ENCODE peak calls at places on chromosomes 11 and 22, in four cellular contexts. Z is CD8-positive, alpha-beta memory T cell; V is A549; W is IMR-90. E is an unnamed sample.

GRCh38 chr22:32331236-32331917 is 26.3 kb upstream of the RFPL3 start:
- DNase-seq in Z (no peak), V (no peak), W (no peak), E (no peak)

GRCh38 chr22:32518351-32518750 is 43.7 kb downstream of the FBXO7 start:
- DNase-seq in Z (no peak), V (no peak), W (no peak), E (no peak)

GRCh38 chr11:36167729-36168128 is 121.5 kb downstream of the COMMD9 start:
- DNase-seq in Z (no peak), V (no peak), W (no peak), E (no peak)

GRCh38 chr11:104564921-104565580 is 333.2 kb downstream of the CASP12 start:
- DNase-seq in Z (no peak), V (no peak), W (no peak), E (no peak)

GRCh38 chr11:70871881-70872280 is 380.5 kb downstream of the SHANK2 start:
- DNase-seq in Z (no peak), V (no peak), W (peak), E (no peak)

GRCh38 chr11:94602430-94603372 is 35.5 kb downstream of the PIWIL4 start:
- DNase-seq in Z (no peak), V (peak), W (peak), E (no peak)

GRCh38 chr11:34151166-34151565 is 45.7 kb downstream of the NAT10 start:
- DNase-seq in Z (peak), V (no peak), W (no peak), E (no peak)

GRCh38 chr11:71298761-71299181 is 46.4 kb upstream of the SHANK2 start:
- DNase-seq in Z (no peak), V (peak), W (no peak), E (no peak)

GRCh38 chr22:25354456-25354855 is 135.0 kb downstream of the CRYBB2 start:
- DNase-seq in Z (no peak), V (no peak), W (no peak), E (no peak)

GRCh38 chr11:5225480-5225871 is 1.4 kb downstream of the HBB start:
- DNase-seq in Z (no peak), V (no peak), W (no peak), E (no peak)

GRCh38 chr11:127639916-127640315 is 639.3 kb upstream of the KIRREL3 start:
- DNase-seq in Z (no peak), V (no peak), W (peak), E (no peak)

GRCh38 chr22:23246982-23247766 is 66.9 kb downstream of the BCR start:
- DNase-seq in Z (no peak), V (no peak), W (no peak), E (no peak)

GRCh38 chr11:129853508-129854228 is 38.0 kb downstream of the TMEM45B start:
- DNase-seq in Z (peak), V (peak), W (peak), E (no peak)

GRCh38 chr22:24563246-24563645 is 7.4 kb downstream of the SNRPD3 start:
- DNase-seq in Z (no peak), V (no peak), W (no peak), E (no peak)

GRCh38 chr22:49170053-49170452 is 657.6 kb downstream of the BRD1 start:
- DNase-seq in Z (peak), V (no peak), W (no peak), E (no peak)

GRCh38 chr11:64152841-64153691 is 12.8 kb downstream of the MACROD1 start:
- DNase-seq in Z (peak), V (peak), W (peak), E (no peak)

GRCh38 chr22:43101306-43101705 is 9.2 kb upstream of the BIK start:
- DNase-seq in Z (no peak), V (no peak), W (no peak), E (no peak)

GRCh38 chr11:62508336-62509058 is 38.1 kb downstream of the AHNAK start:
- DNase-seq in Z (no peak), V (peak), W (peak), E (peak)

GRCh38 chr11:76783901-76784813 is 1.0 kb downstream of the TSKU start:
- DNase-seq in Z (peak), V (peak), W (peak), E (no peak)

GRCh38 chr11:69491071-69492031 is 9.9 kb downstream of the LINC01488 start:
- DNase-seq in Z (peak), V (no peak), W (no peak), E (no peak)

GRCh38 chr11:11865449-11865848 is 23.7 kb downstream of the USP47 start:
- DNase-seq in Z (no peak), V (no peak), W (no peak), E (no peak)

GRCh38 chr11:119218141-119218878 is 12.2 kb downstream of the CBL start:
- DNase-seq in Z (no peak), V (peak), W (peak), E (no peak)

GRCh38 chr11:44911031-44911814 is 39.5 kb downstream of the TP53I11 start:
- DNase-seq in Z (peak), V (peak), W (peak), E (peak)

GRCh38 chr11:44066732-44067131 is 662 bp downstream of the ACCS start:
- DNase-seq in Z (no peak), V (peak), W (peak), E (no peak)

GRCh38 chr22:38109391-38110000 is 988 bp downstream of the BAIAP2L2 start:
- DNase-seq in Z (peak), V (peak), W (no peak), E (no peak)

GRCh38 chr11:2728663-2729332 is 29.0 kb upstream of the KCNQ1OT1 start:
- DNase-seq in Z (no peak), V (no peak), W (no peak), E (peak)

GRCh38 chr11:79173615-79174014 is 267.2 kb downstream of the TENM4 start:
- DNase-seq in Z (no peak), V (no peak), W (peak), E (peak)

GRCh38 chr22:36442506-36443197 is 38.8 kb downstream of the TXN2 start:
- DNase-seq in Z (no peak), V (no peak), W (no peak), E (no peak)

GRCh38 chr11:123159146-123159857 is 35.7 kb downstream of the CLMP start:
- DNase-seq in Z (no peak), V (peak), W (peak), E (no peak)

GRCh38 chr11:47247502-47247901 is 1.1 kb downstream of the ACP2 start:
- DNase-seq in Z (peak), V (no peak), W (no peak), E (no peak)

GRCh38 chr11:31455177-31455576 is 54.2 kb downstream of the IMMP1L start:
- DNase-seq in Z (no peak), V (no peak), W (no peak), E (no peak)

GRCh38 chr22:37133304-37134018 is 16.3 kb downstream of the IL2RB start:
- DNase-seq in Z (no peak), V (no peak), W (no peak), E (no peak)

GRCh38 chr11:2099523-2100316 is 39.5 kb downstream of the IGF2 start:
- DNase-seq in Z (peak), V (no peak), W (no peak), E (no peak)

GRCh38 chr11:117859061-117859460 is 17.4 kb downstream of the FXYD6 start:
- DNase-seq in Z (no peak), V (no peak), W (no peak), E (no peak)

GRCh38 chr11:108340958-108341357 is 118.1 kb downstream of the ATM start:
- DNase-seq in Z (no peak), V (peak), W (no peak), E (no peak)

GRCh38 chr11:110755961-110756360 is 43.7 kb upstream of the ARHGAP20 start:
- DNase-seq in Z (no peak), V (no peak), W (no peak), E (no peak)

GRCh38 chr11:29022676-29023075 is 914.5 kb downstream of the METTL15 start:
- DNase-seq in Z (no peak), V (no peak), W (no peak), E (no peak)
- H3K27ac ChIP-seq in Z (no peak), V (no peak), W (no peak), E (no peak)

GRCh38 chr11:96200243-96200642 is 142.8 kb downstream of the MAML2 start:
- DNase-seq in Z (no peak), V (peak), W (peak), E (no peak)
- H3K27ac ChIP-seq in Z (no peak), V (peak), W (peak), E (no peak)

GRCh38 chr11:723120-723883 is 17.3 kb downstream of the EPS8L2 start:
- DNase-seq in Z (peak), V (peak), W (peak), E (no peak)

GRCh38 chr11:721913-722811 is 16.1 kb downstream of the EPS8L2 start:
- DNase-seq in Z (peak), V (no peak), W (no peak), E (no peak)

GRCh38 chr11:724733-725386 is 18.8 kb downstream of the EPS8L2 start:
- DNase-seq in Z (no peak), V (no peak), W (no peak), E (no peak)

GRCh38 chr11:725624-726202 is 19.7 kb downstream of the EPS8L2 start:
- DNase-seq in Z (no peak), V (no peak), W (no peak), E (no peak)

DNA sequence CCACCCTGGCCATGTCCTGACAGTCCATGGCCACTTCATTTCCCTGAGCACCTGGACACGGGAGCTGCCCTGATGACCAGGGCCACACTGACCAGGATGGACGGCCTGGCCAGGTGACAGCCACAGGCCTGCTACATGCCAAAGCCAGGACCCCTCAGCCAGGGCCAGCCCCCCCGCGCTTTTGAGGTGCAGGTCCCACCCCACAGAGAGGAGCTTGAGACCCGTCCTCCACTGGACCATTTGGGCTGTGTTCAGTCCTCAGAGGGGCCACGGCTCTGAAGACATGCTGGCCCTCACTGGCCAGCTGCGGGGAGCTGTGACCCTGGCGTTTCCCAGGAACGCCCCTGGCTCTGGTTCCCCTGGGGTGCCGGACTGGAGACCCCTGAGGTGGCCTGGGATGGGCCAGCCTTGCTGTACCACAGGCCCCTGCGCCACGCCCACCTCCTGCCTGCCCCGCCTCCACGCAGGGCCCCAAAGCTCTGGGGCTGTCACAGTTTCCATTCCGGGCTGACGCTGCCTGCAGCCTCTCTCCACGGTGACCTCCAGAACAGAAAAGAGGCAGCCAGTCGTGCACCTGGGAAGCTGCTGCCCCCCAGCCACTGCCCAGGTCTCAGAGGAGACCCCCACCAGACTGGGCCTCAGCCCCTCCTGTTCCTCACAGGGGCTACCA is 18.2 kb downstream of the EPS8L2 start:
- DNase-seq in Z (no peak), V (no peak), W (no peak), E (no peak)
- H3K27ac ChIP-seq in Z (no peak), V (no peak), W (no peak), E (no peak)

DNA sequence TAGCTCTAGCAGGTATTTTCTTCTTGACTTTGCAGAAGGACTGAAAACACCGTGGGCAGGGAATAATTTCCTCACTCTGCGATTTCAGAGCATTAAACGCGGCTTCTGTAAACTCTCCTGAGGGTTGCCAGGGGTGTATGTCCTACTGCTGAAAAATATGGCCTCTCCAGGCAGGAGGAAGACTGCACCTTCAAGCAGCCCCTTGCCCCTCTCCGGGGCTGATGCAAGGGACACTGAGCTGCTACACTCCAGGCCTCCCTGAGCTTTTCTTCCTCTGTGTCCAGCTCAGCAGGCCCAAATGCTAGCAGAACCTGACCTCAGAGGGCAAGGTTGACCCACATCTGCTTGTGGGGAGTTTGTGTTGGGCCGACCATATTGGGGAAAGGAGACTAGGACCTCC is 2.2 kb downstream of the CD6 start:
- DNase-seq in Z (no peak), V (no peak), W (no peak), E (no peak)
- H3K27ac ChIP-seq in Z (peak), V (no peak), W (no peak), E (no peak)

DNA sequence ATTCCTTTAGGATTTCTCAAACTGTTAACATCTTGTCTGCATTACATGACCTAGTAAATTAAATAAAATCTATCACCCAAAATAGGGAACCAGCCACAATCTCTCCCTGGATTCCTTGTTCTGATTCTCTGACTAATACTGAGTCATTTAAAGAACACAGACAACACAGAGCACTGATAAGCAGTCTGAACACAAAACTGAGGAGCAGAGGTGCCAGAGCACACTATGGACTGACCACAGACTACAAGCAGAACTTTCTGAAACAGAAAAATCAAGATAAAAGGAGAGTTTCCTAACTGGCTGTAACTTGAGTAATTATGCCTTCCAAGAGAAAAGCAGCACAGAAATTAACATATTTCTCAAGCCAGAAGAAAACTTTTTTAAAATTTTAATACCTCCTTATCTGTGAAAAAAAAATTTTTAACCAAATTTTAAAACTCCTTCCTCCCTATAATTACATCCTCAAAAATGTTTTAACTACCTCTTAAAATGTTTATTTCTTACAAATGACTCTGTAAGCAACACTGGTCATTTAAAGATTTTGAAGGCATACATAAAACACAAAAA is 128.9 kb downstream of the SGSM3 start:
- DNase-seq in Z (no peak), V (peak), W (peak), E (no peak)
- H3K27ac ChIP-seq in Z (no peak), V (peak), W (peak), E (no peak)

DNA sequence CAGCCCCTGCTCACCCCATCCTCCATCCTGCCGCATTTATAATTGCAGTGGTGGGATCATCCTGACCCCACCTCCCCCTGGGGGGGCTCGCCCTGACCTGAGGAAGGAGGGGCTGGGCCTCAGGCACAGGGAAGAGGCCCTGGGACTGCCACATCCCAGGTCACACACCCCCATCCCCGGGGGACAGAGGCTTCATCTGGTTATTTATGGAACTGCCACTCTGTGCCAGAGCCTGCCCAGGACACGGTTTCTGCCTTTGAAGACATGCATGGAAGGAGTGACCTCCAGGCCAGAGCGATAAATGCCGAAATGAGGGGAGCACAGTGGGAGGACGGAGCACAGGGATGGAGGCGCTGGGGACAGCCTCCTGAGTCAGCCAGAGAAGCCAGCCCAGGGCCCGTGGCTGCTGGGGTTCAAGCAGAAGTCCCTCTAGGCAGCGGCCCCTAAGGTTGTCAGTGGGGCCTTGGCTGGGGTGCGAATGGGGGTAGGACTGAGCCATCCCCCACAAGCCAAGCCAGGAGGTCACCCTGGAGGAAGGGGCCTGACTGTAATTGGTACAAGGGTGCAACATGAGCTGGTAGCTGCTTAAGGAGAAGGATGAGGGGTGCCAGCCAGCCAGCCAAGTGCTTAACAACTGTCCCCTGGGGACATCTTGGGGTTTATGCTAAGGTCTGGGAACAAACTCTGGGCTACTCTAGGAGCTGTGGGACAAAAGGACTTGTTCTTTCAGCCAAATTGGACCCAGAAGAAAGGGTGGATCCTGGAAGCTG is 51.4 kb upstream of the SHISAL1 start:
- DNase-seq in Z (peak), V (no peak), W (no peak), E (no peak)
- H3K27ac ChIP-seq in Z (no peak), V (peak), W (peak), E (no peak)

E was measured in caudate nucleus.